ENCODE peak calls at places on chromosomes 2 and 18, in eight cellular contexts. S is mammary epithelial cell, J is HCT116, E is body of pancreas, B is esophagus squamous epithelium, D is heart left ventricle, Q is adrenal gland, G is heart right ventricle. Y is an unnamed sample. For H3K27me3 and H3K36me3, the result is how much of the 10 kb centered on the place peaks cover.

GRCh38 chr2:95234286-95234785 is 27.0 kb downstream of the ZNF892 start:
- DNase-seq in G (no peak), Q (no peak), E (no peak), D (no peak), B (no peak), J (no peak), S (no peak), Y (no peak)

GRCh38 chr2:11542275-11542819 is 8.5 kb downstream of the GREB1 start:
- DNase-seq in S (no peak), G (no peak), D (no peak), E (no peak), J (no peak), Q (no peak), B (no peak), Y (no peak)

GRCh38 chr18:10368456-10369453 is 85.7 kb upstream of the APCDD1 start:
- DNase-seq in E (no peak), J (no peak), Q (no peak), B (no peak), G (no peak), D (no peak), S (no peak), Y (no peak)

GRCh38 chr2:124145982-124146381 is 120.9 kb downstream of the CNTNAP5 start:
- DNase-seq in Q (no peak), G (no peak), E (no peak), B (no peak), J (no peak), D (no peak), S (no peak), Y (no peak)

GRCh38 chr2:9631976-9632700 is 1.3 kb upstream of the YWHAQ start:
- DNase-seq in S (no peak), J (no peak), D (peak), G (peak), E (no peak), B (no peak), Q (no peak), Y (no peak)

GRCh38 chr2:148914463-148914862 is 39.4 kb downstream of the KIF5C start:
- DNase-seq in S (no peak), Q (no peak), D (no peak), J (no peak), E (no peak), B (no peak), G (no peak), Y (no peak)

GRCh38 chr2:65608391-65608790 is 176.0 kb upstream of the SPRED2 start:
- DNase-seq in G (no peak), S (no peak), E (no peak), D (no peak), B (no peak), J (no peak), Q (no peak), Y (no peak)

GRCh38 chr2:54384301-54385035 is 71.7 kb upstream of the SPTBN1 start:
- DNase-seq in Q (no peak), G (no peak), J (no peak), B (no peak), D (no peak), E (peak), S (peak), Y (no peak)

GRCh38 chr2:8984152-8984551 is 19.3 kb downstream of the MBOAT2 start:
- DNase-seq in E (no peak), J (no peak), B (no peak), S (no peak), G (no peak), D (no peak), Q (no peak), Y (no peak)

GRCh38 chr18:35076126-35076525 is 34.9 kb downstream of the MAPRE2 start:
- DNase-seq in S (no peak), D (no peak), J (no peak), G (no peak), B (no peak), E (no peak), Q (no peak), Y (no peak)

GRCh38 chr2:8980096-8980495 is 23.4 kb downstream of the MBOAT2 start:
- DNase-seq in Q (no peak), E (no peak), D (no peak), B (no peak), G (no peak), J (no peak), S (no peak), Y (no peak)

GRCh38 chr2:207463433-207463832 is 66.3 kb upstream of the CREB1 start:
- DNase-seq in J (no peak), B (no peak), G (no peak), D (no peak), E (no peak), S (no peak), Q (no peak), Y (no peak)

GRCh38 chr2:165016772-165017411 is 61.6 kb upstream of the SLC38A11 start:
- DNase-seq in J (peak), D (no peak), B (no peak), G (peak), Q (peak), E (peak), S (peak), Y (no peak)

GRCh38 chr18:79887181-79888000 is 64.1 kb downstream of the SLC66A2 start:
- DNase-seq in S (no peak), J (no peak), D (no peak), Q (no peak), B (no peak), G (peak), E (peak), Y (no peak)

GRCh38 chr2:200352631-200353030 is 46.1 kb downstream of the SPATS2L start:
- DNase-seq in D (no peak), S (peak), E (no peak), B (no peak), J (peak), G (no peak), Q (no peak), Y (no peak)

GRCh38 chr2:209209943-209210342 is 213.9 kb upstream of the MAP2 start:
- DNase-seq in J (no peak), B (no peak), D (no peak), S (no peak), E (no peak), G (no peak), Q (no peak), Y (no peak)

GRCh38 chr2:190407662-190408537 is at the start of gene MFSD6:
- DNase-seq in E (peak), Q (peak), G (peak), D (peak), B (no peak), J (no peak), S (peak), Y (peak)

GRCh38 chr2:81739971-81740370 is 1435.4 kb upstream of the LRRTM1 start:
- DNase-seq in J (no peak), B (no peak), E (no peak), D (no peak), Q (no peak), S (no peak), G (no peak), Y (no peak)

GRCh38 chr2:46009772-46010171 is 287.4 kb upstream of the EPAS1 start:
- DNase-seq in B (no peak), D (no peak), S (no peak), Q (no peak), J (no peak), G (no peak), E (no peak), Y (no peak)

GRCh38 chr2:8543412-8544167 is 138.3 kb upstream of the ID2 start:
- DNase-seq in S (no peak), J (no peak), Q (peak), E (no peak), D (peak), B (peak), G (peak), Y (peak)

GRCh38 chr2:28681216-28681981 is 70.2 kb upstream of the PPP1CB start:
- DNase-seq in Q (no peak), B (no peak), E (peak), S (peak), J (no peak), D (no peak), G (no peak), Y (peak)

GRCh38 chr2:182584462-182584861 is 131.6 kb upstream of the DNAJC10 start:
- DNase-seq in G (peak), B (no peak), Q (no peak), E (no peak), S (no peak), D (peak), J (no peak), Y (no peak)

GRCh38 chr2:85924522-85924921 is 35.7 kb upstream of the ST3GAL5 start:
- DNase-seq in Q (peak), E (peak), J (no peak), D (peak), B (no peak), G (peak), S (peak), Y (no peak)

GRCh38 chr2:107633580-107634147 is 193.0 kb upstream of the RGPD4 start:
- DNase-seq in E (no peak), B (no peak), D (no peak), G (no peak), S (peak), Q (no peak), J (no peak), Y (no peak)

GRCh38 chr2:134772493-134773169 is 53.8 kb upstream of the TMEM163 start:
- DNase-seq in G (no peak), J (no peak), D (no peak), Q (no peak), S (no peak), E (no peak), B (no peak), Y (no peak)

GRCh38 chr2:95269036-95269680 is 5.1 kb upstream of the PROM2 start:
- DNase-seq in G (no peak), S (no peak), D (no peak), Q (peak), E (no peak), B (no peak), J (no peak), Y (no peak)

GRCh38 chr2:80126596-80127189 is 177.9 kb downstream of the LRRTM1 start:
- DNase-seq in J (no peak), G (no peak), E (no peak), D (no peak), B (no peak), S (no peak), Q (no peak), Y (no peak)

GRCh38 chr2:112141623-112142001 is 3.4 kb downstream of the FBLN7 start:
- DNase-seq in Q (no peak), G (no peak), D (no peak), S (no peak), B (no peak), E (no peak), J (no peak), Y (no peak)

GRCh38 chr2:235746257-235746934 is 252.6 kb downstream of the AGAP1 start:
- DNase-seq in D (peak), J (peak), E (peak), S (peak), B (no peak), G (peak), Q (peak), Y (no peak)

GRCh38 chr18:10462597-10462996 is 8.2 kb downstream of the APCDD1 start:
- DNase-seq in E (no peak), J (no peak), Q (no peak), D (no peak), G (no peak), S (no peak), B (no peak), Y (no peak)

GRCh38 chr18:49857708-49858107 is 44.4 kb upstream of the ACAA2 start:
- DNase-seq in S (no peak), B (no peak), D (no peak), G (no peak), J (no peak), E (no peak), Q (no peak), Y (no peak)

GRCh38 chr18:68428026-68428425 is 286.9 kb downstream of the TMX3 start:
- DNase-seq in J (no peak), E (no peak), S (peak), G (no peak), D (peak), B (no peak), Q (no peak), Y (no peak)

GRCh38 chr18:37175727-37176126 is 346.8 kb downstream of the KIAA1328 start:
- DNase-seq in J (no peak), Q (no peak), D (no peak), G (no peak), S (no peak), B (no peak), E (no peak), Y (no peak)

GRCh38 chr18:30487962-30488361 is 554.6 kb downstream of the DSC3 start:
- DNase-seq in S (peak), D (no peak), G (no peak), J (no peak), B (no peak), Q (no peak), E (no peak), Y (no peak)

GRCh38 chr18:65206551-65207260 is 544.1 kb upstream of the CDH7 start:
- DNase-seq in Q (no peak), J (no peak), D (no peak), E (no peak), B (no peak), S (no peak), G (no peak), Y (peak)

DNA sequence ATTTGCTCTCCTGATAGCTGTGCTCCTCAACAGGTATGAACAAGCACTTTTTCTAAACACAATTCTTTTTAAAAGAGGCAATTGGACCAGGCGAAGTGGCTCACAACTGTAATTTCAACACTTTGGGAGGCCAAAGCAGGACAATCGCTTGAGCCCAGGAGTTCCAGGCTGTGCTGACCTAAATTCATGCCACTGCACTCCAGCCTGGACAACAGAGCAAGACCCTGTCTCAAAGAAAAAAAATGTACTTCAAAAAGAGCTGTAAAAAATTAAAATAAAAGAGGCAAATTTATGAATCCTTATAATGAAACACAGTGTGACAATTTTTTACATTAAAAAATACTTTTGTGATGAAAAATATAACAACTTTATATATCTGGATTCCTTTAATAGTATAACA is 1.8 kb upstream of the FAM124B start:
- DNase-seq in G (no peak), Q (no peak), D (no peak), B (no peak), J (no peak), E (no peak), S (no peak), Y (no peak)
- TF ChIP-seq CTCF in G (no peak), Q (no peak), D (no peak), B (no peak), J (no peak), E (no peak), S (no peak), Y (no peak)

GRCh38 chr2:26560892-26561291 is 80.3 kb downstream of the CIB4 start:
- DNase-seq in S (no peak), D (peak), E (no peak), J (no peak), Q (no peak), B (no peak), G (no peak), Y (no peak)
- H3K27me3 ChIP-seq in S (under half), D (under half), E (under half), J (under half), Q (under half), B (under half), G (half or more), Y (under half)

GRCh38 chr2:157737636-157738035 is 109.0 kb upstream of the ACVR1C start:
- DNase-seq in D (no peak), G (no peak), E (no peak), S (no peak), B (no peak), Q (no peak), J (no peak), Y (no peak)
- H3K36me3 ChIP-seq in D (under half), G (under half), E (under half), S (under half), B (half or more), Q (under half), J (under half), Y (under half)

GRCh38 chr18:3284501-3284900 is 22.6 kb downstream of the MYL12B start:
- DNase-seq in E (no peak), J (no peak), G (no peak), Q (no peak), B (no peak), D (no peak), S (no peak), Y (no peak)

GRCh38 chr18:3283253-3283863 is 21.4 kb downstream of the MYL12B start:
- DNase-seq in Q (no peak), J (no peak), E (no peak), D (no peak), G (no peak), B (no peak), S (no peak), Y (no peak)

GRCh38 chr18:3283908-3284307 is 22.0 kb downstream of the MYL12B start:
- DNase-seq in D (no peak), Q (no peak), S (no peak), B (no peak), E (no peak), G (no peak), J (no peak), Y (no peak)

GRCh38 chr18:3281456-3282400 is 19.8 kb downstream of the MYL12B start:
- DNase-seq in G (peak), B (no peak), D (no peak), Q (no peak), J (peak), E (no peak), S (peak), Y (peak)

DNA sequence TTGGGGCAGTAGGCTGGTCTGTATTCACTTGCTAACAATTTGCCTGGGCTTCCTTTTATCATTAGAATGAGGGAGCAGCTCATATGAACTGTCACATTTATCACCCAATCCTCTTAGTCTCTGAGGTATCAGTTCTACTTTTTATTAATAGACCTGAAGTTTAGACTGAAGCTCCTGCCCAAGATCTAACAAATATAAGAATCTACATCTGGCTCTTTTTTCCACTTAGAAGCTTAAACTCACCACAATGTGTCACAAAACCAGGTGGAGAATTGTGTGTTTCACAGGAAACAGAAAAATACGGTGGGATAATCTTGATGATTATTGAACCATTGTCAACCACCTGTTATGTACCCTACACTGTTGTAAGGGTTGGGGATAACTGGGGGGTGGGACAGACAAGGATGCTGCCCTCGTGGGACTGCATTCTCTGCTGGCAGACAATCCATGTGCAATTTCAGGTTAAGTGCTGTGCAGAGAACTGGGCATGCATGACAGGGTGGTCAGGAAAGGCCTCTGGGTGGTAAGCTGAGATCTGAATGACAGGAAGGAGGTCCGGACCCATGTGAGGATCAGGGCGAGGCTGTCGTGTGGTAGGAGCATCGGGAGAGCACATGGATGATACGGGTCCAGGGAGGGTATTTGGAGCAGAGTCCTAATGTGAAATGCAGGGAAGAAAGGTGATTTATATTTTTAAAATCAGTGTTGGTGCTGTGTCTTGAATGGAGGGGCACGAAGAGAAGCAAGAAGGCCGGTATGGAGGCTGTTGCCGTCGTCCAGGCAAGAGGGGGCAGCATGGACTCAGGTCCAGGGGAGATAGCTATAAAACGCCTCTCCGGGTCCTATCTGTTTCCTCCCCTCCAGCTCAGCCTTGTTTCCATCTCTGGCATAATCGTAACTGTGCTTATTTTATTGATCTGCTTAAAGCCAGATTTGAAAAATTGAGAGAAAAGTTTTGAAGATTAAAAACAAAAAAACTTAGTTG is 17.6 kb downstream of the MYL12B start:
- DNase-seq in E (no peak), B (no peak), S (no peak), Q (no peak), G (no peak), D (no peak), J (no peak), Y (peak)
- TF ChIP-seq CTCF in E (no peak), B (no peak), S (no peak), Q (no peak), G (no peak), D (no peak), J (no peak), Y (no peak)